ENCODE peak calls at places on chromosomes 3 and 15, in six cellular contexts. G, D, V, C, W and X are unnamed samples.

GRCh38 chr3:43583481-43583880 is 38.3 kb downstream of the ANO10 start:
- DNase-seq in G (peak; percentile 8), D (no peak), V (no peak), C (no peak), W (no peak), X (no peak)

GRCh38 chr3:85533586-85533985 is 574.8 kb downstream of the CADM2 start:
- DNase-seq in G (no peak), D (no peak), V (no peak), C (no peak), W (no peak), X (no peak)

GRCh38 chr3:13223574-13224237 is 150.5 kb upstream of the IQSEC1 start:
- DNase-seq in G (no peak), D (no peak), V (no peak), C (no peak), W (no peak), X (no peak)

GRCh38 chr15:59158701-59159034 is 48.0 kb upstream of the LDHAL6B start:
- DNase-seq in G (no peak), D (no peak), V (peak; percentile 85), C (no peak), W (peak; percentile 74), X (no peak)

GRCh38 chr15:52520421-52520820 is 8.3 kb downstream of the MYO5A start:
- DNase-seq in G (no peak), D (no peak), V (no peak), C (no peak), W (no peak), X (no peak)

GRCh38 chr3:196288141-196288460 is 575 bp upstream of the PCYT1A start:
- DNase-seq in G (no peak), D (no peak), V (no peak), C (no peak), W (no peak), X (no peak)

GRCh38 chr3:51942603-51943450 is 664 bp downstream of the PARP3 start:
- DNase-seq in G (peak; percentile 54), D (no peak), V (peak; percentile 67), C (peak; percentile 23), W (peak; percentile 66), X (no peak)

GRCh38 chr3:171092467-171092911 is 66.0 kb upstream of the SLC2A2 start:
- DNase-seq in G (no peak), D (no peak), V (no peak), C (no peak), W (no peak), X (no peak)

GRCh38 chr15:100017140-100017539 is 283.9 kb upstream of the LYSMD4 start:
- DNase-seq in G (no peak), D (no peak), V (no peak), C (no peak), W (no peak), X (no peak)

GRCh38 chr3:94349310-94349848 is 286.5 kb downstream of the NSUN3 start:
- DNase-seq in G (no peak), D (no peak), V (no peak), C (no peak), W (no peak), X (no peak)

GRCh38 chr3:184711366-184712247 is at the start of gene MAGEF1:
- DNase-seq in G (peak; percentile 95), D (peak; percentile 93), V (peak; percentile 83), C (peak; percentile 57), W (peak; percentile 82), X (peak; percentile 70)

GRCh38 chr3:107117922-107118576 is 259.2 kb upstream of the CCDC54 start:
- DNase-seq in G (peak; percentile 70), D (no peak), V (no peak), C (peak; percentile 60), W (no peak), X (peak; percentile 71)

GRCh38 chr3:101950985-101951733 is 101.8 kb downstream of the NFKBIZ start:
- DNase-seq in G (no peak), D (no peak), V (no peak), C (peak; percentile 26), W (no peak), X (no peak)

GRCh38 chr3:160253298-160253697 is 28.1 kb downstream of the C3orf80 start:
- DNase-seq in G (no peak), D (no peak), V (no peak), C (no peak), W (no peak), X (no peak)

GRCh38 chr3:51974963-51975856 is at the start of gene ABHD14A:
- DNase-seq in G (peak; percentile 92), D (no peak), V (peak; percentile 78), C (peak; percentile 63), W (peak; percentile 84), X (no peak)

GRCh38 chr15:51076898-51077564 is 17.7 kb downstream of the TNFAIP8L3 start:
- DNase-seq in G (no peak), D (no peak), V (peak; percentile 34), C (no peak), W (peak; percentile 52), X (no peak)

GRCh38 chr3:22157848-22158247 is 406.8 kb upstream of the ZNF385D start:
- DNase-seq in G (peak; percentile 36), D (no peak), V (no peak), C (no peak), W (no peak), X (no peak)

GRCh38 chr3:29285356-29286070 is 4.6 kb downstream of the RBMS3 start:
- DNase-seq in G (no peak), D (no peak), V (no peak), C (peak; percentile 71), W (no peak), X (peak; percentile 57)
- H3K4me3 ChIP-seq in G (peak overlapping the region; percentile 52), D (peak overlapping the region; percentile 63), V (peak overlapping the region; percentile 22), C (peak overlapping the region; percentile 5), W (peak overlapping the region; percentile 58), X (peak overlapping the region; percentile 75)

GRCh38 chr3:39428745-39429201 is 22.3 kb downstream of the RPSA start:
- DNase-seq in G (peak; percentile 25), D (no peak), V (no peak), C (peak; percentile 83), W (no peak), X (no peak)
- TF ChIP-seq POLR2AphosphoS5 in G (no peak), D (peak; percentile 11), V (no peak), C (peak; percentile 16), W (no peak), X (no peak)

GRCh38 chr15:78061963-78062427 is 15.5 kb downstream of the TBC1D2B start:
- DNase-seq in G (no peak), D (no peak), V (no peak), C (peak; percentile 34), W (peak; percentile 62), X (no peak)
- H3K4me3 ChIP-seq in G (no peak overlapping the region), D (peak overlapping the region; percentile 2), V (peak overlapping the region; percentile 14), C (no peak overlapping the region), W (no peak overlapping the region), X (peak overlapping the region; percentile 48)

DNA sequence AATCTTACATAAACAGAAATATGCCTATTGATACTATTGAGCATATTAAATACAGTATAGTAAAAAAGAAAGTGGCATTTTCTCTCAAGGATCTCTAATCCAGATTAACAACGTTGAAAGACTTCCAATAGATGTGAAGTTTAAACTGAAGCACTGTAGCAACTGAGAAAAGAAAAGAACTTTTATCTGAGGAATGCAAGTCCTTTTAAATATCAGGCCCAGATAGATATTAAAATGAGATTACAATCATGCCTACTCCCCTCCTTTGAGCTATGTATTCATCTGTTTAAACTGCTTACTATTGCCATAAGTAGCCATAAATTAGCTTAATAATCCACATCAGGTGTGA is 102.3 kb downstream of the TFDP2 start:
- DNase-seq in G (no peak), D (no peak), V (no peak), C (no peak), W (no peak), X (no peak)
- TF ChIP-seq POLR2AphosphoS5 in G (no peak), D (no peak), V (no peak), C (no peak), W (no peak), X (no peak)